ENCODE peak calls at places on chromosomes 2 and 18, in ten cellular contexts. V is heart left ventricle, A is PC-9, N is lower lobe of right lung, P is psoas muscle, E is mammary epithelial cell, W is K562, C is adrenal gland, Z is sigmoid colon, D is endothelial cell of umbilical vein. T is an unnamed sample. For H3K4me1, the result is how much of the 10 kb centered on the place peaks cover.

GRCh38 chr18:70221156-70221910 is 15.8 kb upstream of the RTTN start:
- DNase-seq in V (no peak), A (no peak), N (no peak), P (no peak), E (no peak), W (no peak), C (no peak), Z (no peak), D (no peak), T (no peak)

GRCh38 chr2:15616429-15616828 is 24.8 kb downstream of the DDX1 start:
- DNase-seq in V (no peak), A (no peak), N (no peak), P (no peak), E (no peak), W (no peak), C (no peak), Z (no peak), D (no peak), T (no peak)

GRCh38 chr2:54271236-54271635 is 15.2 kb upstream of the TSPYL6 start:
- DNase-seq in V (no peak), A (no peak), N (no peak), P (no peak), E (no peak), W (no peak), C (no peak), Z (no peak), D (no peak), T (no peak)

GRCh38 chr18:37179384-37179783 is 350.5 kb downstream of the KIAA1328 start:
- DNase-seq in V (no peak), A (no peak), N (no peak), P (no peak), E (no peak), W (no peak), C (no peak), Z (no peak), D (no peak), T (no peak)

GRCh38 chr18:21777814-21778213 is 37.2 kb downstream of the MIB1 start:
- DNase-seq in V (no peak), A (no peak), N (no peak), P (no peak), E (no peak), W (no peak), C (no peak), Z (no peak), D (no peak), T (no peak)

GRCh38 chr2:159855153-159856140 is 57.4 kb upstream of the CD302 start:
- DNase-seq in V (no peak), A (no peak), N (no peak), P (no peak), E (peak), W (no peak), C (no peak), Z (no peak), D (peak), T (no peak)

GRCh38 chr2:170714156-170715061 is 728 bp upstream of the SP5 start:
- DNase-seq in V (peak), A (no peak), N (peak), P (peak), E (no peak), W (peak), C (peak), Z (peak), D (no peak), T (no peak)

GRCh38 chr2:1556776-1557466 is 143.7 kb downstream of the TPO start:
- DNase-seq in V (no peak), A (no peak), N (no peak), P (peak), E (no peak), W (no peak), C (peak), Z (no peak), D (peak), T (no peak)

GRCh38 chr2:158102446-158102845 is 770 bp downstream of the UPP2 start:
- DNase-seq in V (no peak), A (no peak), N (no peak), P (no peak), E (peak), W (no peak), C (no peak), Z (no peak), D (no peak), T (no peak)

GRCh38 chr2:85747441-85747840 is 6.3 kb upstream of the ATOH8 start:
- DNase-seq in V (no peak), A (no peak), N (no peak), P (no peak), E (no peak), W (no peak), C (no peak), Z (no peak), D (no peak), T (peak)

GRCh38 chr18:46433121-46433826 is 223.7 kb downstream of the LOXHD1 start:
- DNase-seq in V (no peak), A (no peak), N (no peak), P (no peak), E (no peak), W (no peak), C (no peak), Z (no peak), D (no peak), T (no peak)

GRCh38 chr2:101516833-101517690 is 42.1 kb upstream of the RFX8 start:
- DNase-seq in V (no peak), A (peak), N (no peak), P (no peak), E (peak), W (no peak), C (no peak), Z (no peak), D (peak), T (peak)

GRCh38 chr2:101111917-101112771 is 39.0 kb downstream of the TBC1D8 start:
- DNase-seq in V (peak), A (no peak), N (no peak), P (no peak), E (no peak), W (no peak), C (no peak), Z (peak), D (no peak), T (no peak)

GRCh38 chr2:159758686-159759085 is 39.3 kb downstream of the CD302 start:
- DNase-seq in V (no peak), A (peak), N (no peak), P (no peak), E (no peak), W (no peak), C (no peak), Z (no peak), D (no peak), T (no peak)

GRCh38 chr18:30387401-30387800 is 655.1 kb downstream of the DSC3 start:
- DNase-seq in V (no peak), A (no peak), N (no peak), P (no peak), E (peak), W (peak), C (no peak), Z (no peak), D (no peak), T (no peak)

GRCh38 chr2:143524001-143524608 is 394.9 kb downstream of the ARHGAP15 start:
- DNase-seq in V (no peak), A (no peak), N (no peak), P (no peak), E (no peak), W (no peak), C (no peak), Z (no peak), D (no peak), T (no peak)

GRCh38 chr2:201363857-201364560 is 6.9 kb upstream of the FLACC1 start:
- DNase-seq in V (no peak), A (peak), N (no peak), P (no peak), E (peak), W (peak), C (no peak), Z (no peak), D (peak), T (no peak)

GRCh38 chr2:22486343-22486742 is 898.6 kb upstream of the KLHL29 start:
- DNase-seq in V (no peak), A (no peak), N (no peak), P (no peak), E (no peak), W (no peak), C (no peak), Z (no peak), D (no peak), T (no peak)

GRCh38 chr2:69082430-69082997 is 69.5 kb downstream of the ANTXR1 start:
- DNase-seq in V (peak), A (peak), N (peak), P (no peak), E (peak), W (no peak), C (peak), Z (no peak), D (peak), T (peak)

GRCh38 chr2:205499006-205499405 is 183.3 kb upstream of the NRP2 start:
- DNase-seq in V (no peak), A (no peak), N (no peak), P (no peak), E (no peak), W (no peak), C (no peak), Z (no peak), D (no peak), T (no peak)

GRCh38 chr2:160247295-160247694 is 47.2 kb upstream of the ITGB6 start:
- DNase-seq in V (no peak), A (no peak), N (no peak), P (no peak), E (no peak), W (no peak), C (no peak), Z (no peak), D (no peak), T (no peak)

GRCh38 chr2:209922116-209922515 is 80.3 kb upstream of the RPE start:
- DNase-seq in V (no peak), A (no peak), N (no peak), P (no peak), E (no peak), W (no peak), C (no peak), Z (no peak), D (no peak), T (no peak)

GRCh38 chr18:30039201-30039600 is 1003.3 kb downstream of the DSC3 start:
- DNase-seq in V (no peak), A (no peak), N (no peak), P (no peak), E (no peak), W (no peak), C (no peak), Z (no peak), D (no peak), T (no peak)

GRCh38 chr2:217366246-217366645 is 506.4 kb upstream of the TNP1 start:
- DNase-seq in V (no peak), A (no peak), N (no peak), P (no peak), E (no peak), W (no peak), C (no peak), Z (no peak), D (no peak), T (no peak)

GRCh38 chr2:207258191-207258991 is 92.6 kb upstream of the KLF7 start:
- DNase-seq in V (peak), A (peak), N (peak), P (peak), E (peak), W (no peak), C (peak), Z (peak), D (peak), T (peak)

GRCh38 chr2:188187726-188188125 is 103.9 kb upstream of the GULP1 start:
- DNase-seq in V (no peak), A (no peak), N (no peak), P (no peak), E (no peak), W (no peak), C (no peak), Z (no peak), D (no peak), T (no peak)

GRCh38 chr2:621303-622099 is 55.7 kb downstream of the TMEM18 start:
- DNase-seq in V (no peak), A (no peak), N (no peak), P (no peak), E (no peak), W (no peak), C (no peak), Z (no peak), D (no peak), T (no peak)

GRCh38 chr2:201220102-201220570 is 37.2 kb downstream of the CASP10 start:
- DNase-seq in V (peak), A (peak), N (no peak), P (no peak), E (no peak), W (peak), C (peak), Z (no peak), D (peak), T (no peak)

GRCh38 chr2:23703583-23704385 is 223.1 kb downstream of the ATAD2B start:
- DNase-seq in V (no peak), A (no peak), N (no peak), P (no peak), E (no peak), W (no peak), C (no peak), Z (peak), D (no peak), T (peak)

GRCh38 chr18:8870528-8870927 is 165.2 kb downstream of the MTCL1 start:
- DNase-seq in V (no peak), A (no peak), N (no peak), P (no peak), E (peak), W (no peak), C (no peak), Z (no peak), D (no peak), T (no peak)

GRCh38 chr2:129062160-129062912 is 743.7 kb upstream of the HS6ST1 start:
- DNase-seq in V (no peak), A (no peak), N (no peak), P (no peak), E (no peak), W (no peak), C (no peak), Z (no peak), D (no peak), T (no peak)

GRCh38 chr2:127400897-127401756 is 13.4 kb upstream of the MAP3K2 start:
- DNase-seq in V (no peak), A (peak), N (peak), P (no peak), E (peak), W (no peak), C (no peak), Z (no peak), D (peak), T (peak)

GRCh38 chr2:140696449-140696848 is 1434.4 kb downstream of the LRP1B start:
- DNase-seq in V (no peak), A (no peak), N (no peak), P (no peak), E (peak), W (no peak), C (no peak), Z (no peak), D (no peak), T (no peak)

GRCh38 chr18:56436651-56437050 is 201.7 kb downstream of the TXNL1 start:
- DNase-seq in V (no peak), A (no peak), N (no peak), P (no peak), E (no peak), W (no peak), C (no peak), Z (no peak), D (no peak), T (no peak)

GRCh38 chr2:85826990-85827878 is 61.6 kb downstream of the ST3GAL5 start:
- DNase-seq in V (peak), A (peak), N (peak), P (peak), E (peak), W (peak), C (peak), Z (peak), D (peak), T (no peak)

GRCh38 chr2:191748050-191748449 is 70.1 kb downstream of the NABP1 start:
- DNase-seq in V (no peak), A (no peak), N (no peak), P (no peak), E (no peak), W (no peak), C (no peak), Z (no peak), D (no peak), T (no peak)

DNA sequence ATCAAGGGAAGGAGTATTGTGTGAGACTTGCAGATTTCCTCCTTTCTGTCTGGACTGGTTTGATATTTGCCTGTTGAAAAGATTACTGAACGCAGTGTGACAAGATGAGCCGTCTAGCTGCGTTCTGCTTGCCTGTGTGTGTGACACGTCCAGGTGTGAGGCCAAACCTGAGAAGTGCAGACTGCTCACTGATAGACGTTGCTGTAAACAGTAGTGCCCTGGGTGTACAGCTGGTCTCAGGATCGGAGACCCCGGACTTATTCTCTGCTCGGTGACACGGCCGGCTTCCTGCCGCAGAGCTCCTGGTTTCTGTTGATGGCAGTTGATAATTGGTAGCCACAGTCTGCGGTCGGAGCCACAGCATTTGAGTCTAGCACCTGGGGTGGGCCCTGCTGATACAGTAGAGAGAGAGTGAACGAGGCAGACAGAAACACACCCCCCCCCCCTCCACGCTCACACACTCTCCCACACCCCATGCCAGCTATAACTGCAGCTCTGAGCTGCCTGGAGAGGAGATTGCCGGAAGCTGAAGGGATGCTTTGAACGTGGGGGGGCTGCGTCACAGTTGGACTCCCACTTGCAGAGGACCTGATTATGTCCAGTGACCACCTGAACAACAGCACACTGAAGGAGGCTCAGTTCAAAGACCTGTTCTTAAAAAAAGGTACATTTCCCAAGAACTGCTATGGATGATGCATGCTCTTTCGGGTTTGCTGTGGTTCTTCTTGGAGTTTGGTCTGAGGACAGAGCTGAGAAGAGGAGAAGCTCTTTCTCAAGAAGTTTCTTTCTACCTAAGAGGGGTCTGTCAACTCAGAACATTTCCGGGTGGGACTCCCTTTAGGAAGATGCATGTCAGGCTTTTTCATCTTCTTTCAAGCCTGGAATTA is 114.0 kb downstream of the FAM210A start:
- DNase-seq in V (no peak), A (no peak), N (no peak), P (no peak), E (no peak), W (no peak), C (no peak), Z (peak), D (no peak), T (no peak)
- H3K4me1 ChIP-seq in V (under half), A (under half), N (under half), P (under half), E (under half), W (under half), C (under half), Z (under half), D (under half), T (under half)

DNA sequence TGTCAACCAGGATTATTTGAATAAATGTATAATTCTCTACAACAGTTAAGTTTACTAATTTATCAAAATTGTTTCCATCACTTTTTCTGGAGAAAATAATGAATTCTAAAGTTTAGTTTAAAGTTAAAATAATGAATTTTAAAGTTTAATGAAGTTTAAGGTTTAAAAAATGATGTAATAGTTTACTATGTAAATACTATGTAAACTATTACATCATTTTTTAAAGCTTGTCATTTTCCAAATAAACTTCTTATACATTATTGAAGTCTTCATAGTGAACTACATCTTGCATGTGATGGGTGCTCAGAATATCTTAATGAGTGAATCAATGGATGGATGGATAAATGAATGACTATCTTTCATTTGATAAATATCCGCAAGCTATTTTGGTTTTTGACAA is 38.8 kb downstream of the CD28 start:
- DNase-seq in V (no peak), A (no peak), N (no peak), P (no peak), E (no peak), W (no peak), C (no peak), Z (no peak), D (no peak), T (no peak)
- H3K4me1 ChIP-seq in V (under half), A (under half), N (under half), P (under half), E (under half), W (under half), C (under half), Z (under half), D (under half), T (under half)

GRCh38 chr2:37645363-37645762 is 26.1 kb downstream of the CDC42EP3 start:
- DNase-seq in V (no peak), A (no peak), N (peak), P (no peak), E (peak), W (no peak), C (peak), Z (no peak), D (peak), T (no peak)
- H3K4me1 ChIP-seq in V (under half), A (under half), N (half or more), P (half or more), E (under half), W (under half), C (under half), Z (half or more), D (half or more), T (under half)

GRCh38 chr2:152425765-152426710 is 91.1 kb downstream of the FMNL2 start:
- DNase-seq in V (no peak), A (no peak), N (no peak), P (no peak), E (no peak), W (no peak), C (no peak), Z (no peak), D (no peak), T (no peak)
- H3K4me1 ChIP-seq in V (under half), A (under half), N (under half), P (under half), E (under half), W (under half), C (under half), Z (under half), D (under half), T (under half)

GRCh38 chr2:113179446-113180045 is 5.8 kb downstream of the PSD4 start:
- DNase-seq in V (no peak), A (no peak), N (no peak), P (no peak), E (no peak), W (no peak), C (no peak), Z (no peak), D (no peak), T (no peak)
- H3K4me1 ChIP-seq in V (under half), A (under half), N (under half), P (under half), E (under half), W (under half), C (under half), Z (under half), D (under half), T (under half)

GRCh38 chr2:8636691-8637636 is 44.9 kb upstream of the ID2 start:
- DNase-seq in V (no peak), A (no peak), N (peak), P (no peak), E (no peak), W (no peak), C (no peak), Z (peak), D (no peak), T (peak)

GRCh38 chr2:8640498-8640897 is 41.4 kb upstream of the ID2 start:
- DNase-seq in V (no peak), A (no peak), N (no peak), P (no peak), E (no peak), W (no peak), C (no peak), Z (peak), D (no peak), T (no peak)

GRCh38 chr2:8641516-8641915 is 40.3 kb upstream of the ID2 start:
- DNase-seq in V (no peak), A (no peak), N (no peak), P (no peak), E (no peak), W (no peak), C (no peak), Z (no peak), D (no peak), T (no peak)

GRCh38 chr2:8638327-8638726 is 43.5 kb upstream of the ID2 start:
- DNase-seq in V (no peak), A (no peak), N (no peak), P (no peak), E (no peak), W (no peak), C (no peak), Z (peak), D (no peak), T (no peak)

GRCh38 chr2:8639122-8639635 is 42.7 kb upstream of the ID2 start:
- DNase-seq in V (no peak), A (no peak), N (no peak), P (no peak), E (no peak), W (no peak), C (no peak), Z (no peak), D (no peak), T (no peak)
- H3K4me1 ChIP-seq in V (under half), A (under half), N (under half), P (under half), E (under half), W (under half), C (under half), Z (under half), D (under half), T (under half)

DNA sequence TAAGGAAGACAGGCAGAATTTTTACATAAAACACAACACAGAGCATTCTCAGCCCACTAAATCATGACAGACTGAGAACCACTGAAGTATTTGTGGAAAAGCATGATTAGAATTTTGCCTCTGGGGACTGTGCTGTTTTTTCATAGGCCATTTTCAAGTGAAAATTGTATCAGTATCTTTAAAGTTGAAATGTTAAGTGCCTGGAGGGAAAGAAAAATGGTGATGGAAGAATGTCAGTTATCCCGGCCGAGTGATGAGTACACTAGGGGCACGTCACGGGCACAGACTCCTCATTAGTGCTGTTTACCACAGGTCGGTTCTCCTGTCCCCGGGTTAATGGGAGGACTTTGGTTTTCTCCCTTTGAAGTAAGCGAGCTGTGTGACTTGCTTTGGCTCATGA is 36.9 kb downstream of the EHD3 start:
- DNase-seq in V (no peak), A (no peak), N (no peak), P (no peak), E (no peak), W (no peak), C (no peak), Z (no peak), D (no peak), T (no peak)
- H3K4me1 ChIP-seq in V (under half), A (under half), N (under half), P (under half), E (under half), W (under half), C (under half), Z (under half), D (under half), T (under half)

T was measured in RWPE2.